ENCODE peak calls at places on chromosome 9, in eight cellular contexts. W, Z, D, B, X, S, H and Y are unnamed samples.

GRCh38 chr9:27701664-27702063 is 128.4 kb upstream of the C9orf72 start:
- DNase-seq in D (no peak), B (no peak), S (no peak), X (no peak), W (no peak), Z (peak; percentile 31), H (peak; percentile 90), Y (peak; percentile 6)

GRCh38 chr9:82127993-82128710 is 139.6 kb downstream of the SPATA31D1 start:
- DNase-seq in D (no peak), X (no peak), W (no peak), H (no peak), B (peak; percentile 40), S (no peak), Z (no peak), Y (no peak)

GRCh38 chr9:78044189-78044588 is 12.6 kb upstream of the GNAQ start:
- DNase-seq in X (no peak), D (no peak), B (no peak), H (no peak), Z (no peak), S (no peak), W (no peak), Y (no peak)

GRCh38 chr9:93603906-93604326 is 27.5 kb downstream of the PHF2 start:
- DNase-seq in H (no peak), B (no peak), W (no peak), Z (no peak), D (no peak), X (no peak), S (no peak), Y (no peak)

GRCh38 chr9:121577201-121577600 is 74.2 kb upstream of the DAB2IP start:
- DNase-seq in W (no peak), S (no peak), B (no peak), H (no peak), X (no peak), Z (no peak), D (no peak), Y (no peak)

GRCh38 chr9:92723299-92723625 is 41.4 kb downstream of the BICD2 start:
- DNase-seq in Z (peak; percentile 65), B (no peak), D (peak; percentile 98), W (no peak), S (peak; percentile 99), H (no peak), X (peak; percentile 85), Y (peak; percentile 23)

GRCh38 chr9:108396193-108396592 is 459.6 kb downstream of the ACTL7B start:
- DNase-seq in B (no peak), W (no peak), S (no peak), Z (no peak), X (no peak), H (no peak), D (no peak), Y (no peak)

GRCh38 chr9:80492221-80492620 is 920.5 kb downstream of the TLE4 start:
- DNase-seq in B (no peak), W (peak; percentile 46), Z (peak; percentile 62), X (no peak), D (no peak), H (peak; percentile 32), S (no peak), Y (peak; percentile 42)

GRCh38 chr9:121640486-121641227 is 10.8 kb upstream of the DAB2IP start:
- DNase-seq in W (no peak), B (no peak), D (no peak), H (no peak), Z (no peak), X (no peak), S (no peak), Y (no peak)

GRCh38 chr9:14146201-14146890 is 167.6 kb downstream of the NFIB start:
- DNase-seq in Z (no peak), S (no peak), B (no peak), H (no peak), W (no peak), D (no peak), X (no peak), Y (no peak)

GRCh38 chr9:65410926-65411325 is 125.9 kb upstream of the FOXD4L5 start:
- DNase-seq in Z (no peak), D (no peak), S (no peak), H (no peak), W (no peak), X (no peak), B (no peak), Y (no peak)

GRCh38 chr9:111451570-111451969 is 32.6 kb downstream of the ECPAS start:
- DNase-seq in Z (no peak), W (no peak), X (no peak), H (no peak), S (no peak), D (no peak), B (no peak), Y (no peak)

GRCh38 chr9:4691794-4692193 is 12.4 kb downstream of the CDC37L1 start:
- DNase-seq in B (no peak), X (no peak), Z (no peak), S (no peak), W (no peak), D (no peak), H (no peak), Y (no peak)

GRCh38 chr9:134534661-134535080 is 106.9 kb upstream of the COL5A1 start:
- DNase-seq in X (no peak), Z (no peak), B (no peak), W (no peak), D (no peak), S (no peak), H (no peak), Y (no peak)

GRCh38 chr9:14286121-14286520 is 27.8 kb downstream of the NFIB start:
- DNase-seq in B (no peak), D (no peak), Z (no peak), H (no peak), S (no peak), W (no peak), X (no peak), Y (no peak)

GRCh38 chr9:36690769-36691168 is 118.1 kb downstream of the MELK start:
- DNase-seq in D (no peak), B (no peak), S (no peak), W (no peak), X (no peak), Z (no peak), H (no peak), Y (no peak)

GRCh38 chr9:96021616-96022444 is 146.3 kb downstream of the ERCC6L2 start:
- DNase-seq in H (no peak), W (no peak), S (no peak), Z (no peak), X (no peak), D (no peak), B (peak; percentile 54), Y (no peak)

DNA sequence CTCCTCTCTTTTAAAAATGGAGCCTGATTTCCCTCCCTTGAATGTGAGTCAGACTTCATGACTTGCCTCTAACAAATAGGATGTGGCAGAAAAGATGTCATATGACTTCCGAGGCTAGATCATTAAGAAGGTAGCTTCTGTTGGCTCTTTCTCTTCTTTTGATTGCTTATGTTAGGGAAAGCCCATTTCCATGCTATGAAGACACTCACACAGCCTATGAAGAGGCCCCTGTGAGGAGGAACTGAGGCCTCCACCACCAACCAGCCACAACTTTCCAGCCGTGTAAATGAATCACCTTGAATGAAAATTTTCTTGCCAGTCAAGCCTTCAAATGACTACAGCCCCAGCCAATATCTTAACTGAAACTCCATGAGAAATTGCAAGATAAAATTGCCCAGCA is 413.4 kb downstream of the TMEM38B start:
- DNase-seq in W (no peak), S (peak; percentile 29), B (no peak), Z (no peak), H (no peak), D (peak; percentile 12), X (no peak), Y (no peak)
- TF ChIP-seq CTCF in W (no peak), S (no peak), B (no peak), Z (no peak), H (no peak), D (no peak), X (no peak), Y (no peak)

DNA sequence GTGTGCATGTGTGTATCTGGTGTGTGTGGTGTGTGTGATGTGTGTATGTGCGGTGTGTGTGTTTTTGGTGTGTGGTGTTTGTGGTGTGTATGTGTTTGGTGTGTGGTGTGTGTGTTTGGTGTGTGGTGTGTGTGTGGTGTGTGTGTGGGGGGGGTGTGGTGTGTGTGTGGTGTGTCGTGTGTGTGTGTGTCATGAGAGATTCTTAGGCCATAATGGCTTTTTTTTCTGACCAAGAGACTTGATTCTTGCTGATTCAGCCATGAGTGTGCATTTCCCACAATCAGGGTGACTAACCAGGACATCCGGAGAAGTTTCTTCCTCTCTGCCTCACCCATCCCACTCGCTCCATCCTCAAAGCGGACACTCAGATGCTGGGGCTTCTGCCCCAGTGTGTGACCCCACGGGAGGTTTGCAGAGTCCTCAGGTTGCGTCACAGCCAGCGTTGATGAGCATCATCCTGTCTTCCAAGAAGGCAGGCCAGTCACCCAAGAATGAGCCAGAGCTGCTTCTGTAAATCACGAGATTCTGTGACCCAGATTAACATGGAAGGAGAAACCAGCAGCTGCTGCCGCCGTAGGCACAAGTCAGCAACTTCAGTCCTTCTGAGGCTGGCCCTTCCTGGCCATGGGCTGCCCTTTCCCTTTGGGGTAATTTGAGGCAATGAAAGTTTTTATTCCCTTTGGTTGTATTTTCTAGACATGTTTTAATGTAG is 12.5 kb upstream of the CTSL start:
- DNase-seq in Z (peak; percentile 83), S (peak; percentile 91), B (no peak), W (peak; percentile 51), X (no peak), D (peak; percentile 92), H (peak; percentile 99), Y (peak; percentile 27)
- TF ChIP-seq CTCF in Z (no peak), S (no peak), B (no peak), W (no peak), X (no peak), D (no peak), H (peak; percentile 19), Y (no peak)

DNA sequence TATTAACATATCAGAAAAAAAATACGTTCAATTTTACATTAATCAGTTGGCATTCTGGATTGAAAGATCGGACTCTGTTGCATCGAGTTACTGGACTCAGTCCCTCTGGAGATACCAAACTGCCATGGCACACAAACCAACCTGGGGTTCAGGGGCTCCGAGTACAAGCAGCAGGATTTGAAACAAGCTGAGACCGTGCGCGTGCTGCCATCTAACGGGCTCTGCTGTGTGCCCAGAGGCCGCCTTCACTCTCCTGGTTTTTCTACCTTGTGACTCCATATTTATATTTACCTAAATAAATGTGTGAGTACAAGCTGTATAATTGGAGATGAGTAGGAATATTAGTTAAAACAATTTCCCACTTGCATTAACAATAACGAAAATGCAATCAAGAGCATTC is 48.2 kb downstream of the ANXA1 start:
- DNase-seq in W (no peak), Z (no peak), D (no peak), B (no peak), H (no peak), X (peak; percentile 50), S (no peak), Y (peak; percentile 59)
- TF ChIP-seq CTCF in W (no peak), Z (no peak), D (peak; percentile 44), B (peak; percentile 30), H (peak; percentile 53), X (peak; percentile 10), S (peak; percentile 64), Y (no peak)

DNA sequence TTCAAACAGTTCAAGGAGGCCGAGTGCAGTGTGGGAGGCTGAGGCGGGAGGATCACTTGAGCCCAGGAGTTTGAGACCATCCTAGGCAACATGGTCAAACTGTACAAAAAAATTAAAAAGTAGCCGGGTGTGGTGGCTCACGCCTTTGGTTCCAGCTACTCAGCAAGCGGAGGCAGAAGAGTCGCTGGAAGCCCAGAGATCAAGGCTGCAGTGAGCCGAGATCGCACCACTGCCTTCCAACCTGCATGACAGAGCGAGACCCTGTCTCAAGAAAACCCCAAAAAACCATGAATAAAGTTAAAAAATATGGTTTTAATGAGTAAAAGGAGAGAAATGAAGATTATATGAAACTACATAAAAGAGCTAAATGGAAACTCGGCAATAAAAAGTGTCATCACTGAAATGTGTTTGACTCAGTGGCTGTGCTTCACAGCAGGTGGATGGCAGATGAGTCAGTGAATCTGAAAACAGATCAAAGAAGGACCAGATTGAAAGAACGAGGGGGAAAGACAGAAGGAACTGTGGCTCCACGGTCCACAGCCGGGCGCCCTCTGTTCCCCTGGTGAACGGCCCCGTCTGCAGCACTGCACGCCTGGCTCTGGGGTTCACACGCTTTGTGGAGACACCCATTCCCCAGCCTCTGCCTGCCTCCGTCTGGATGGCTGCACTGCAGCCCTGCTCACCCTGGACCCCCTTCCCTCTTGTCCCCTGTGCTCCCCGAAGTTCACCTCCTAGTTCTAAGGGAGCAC is 25.1 kb downstream of the EXD3 start:
- DNase-seq in Z (no peak), D (no peak), B (no peak), S (no peak), H (no peak), X (no peak), W (no peak), Y (no peak)
- TF ChIP-seq CTCF in Z (no peak), D (no peak), B (no peak), S (no peak), H (no peak), X (no peak), W (no peak), Y (no peak)